ENCODE peak calls at places on chromosomes 5 and 9, in four cellular contexts. X is left ventricle myocardium inferior, P is mesenchymal stem cell, O is ovary. W is an unnamed sample. For H3K36me3, the result is how much of the 10 kb centered on the place peaks cover.

GRCh38 chr5:69217732-69218568 is 16.7 kb upstream of the CDK7 start:
- DNase-seq in O (peak), P (peak), X (peak), W (peak)

GRCh38 chr5:176647870-176648466 is 684 bp downstream of the TSPAN17 start:
- DNase-seq in O (peak), P (peak), X (peak), W (peak)

GRCh38 chr5:56270568-56271392 is 37.6 kb upstream of the ANKRD55 start:
- DNase-seq in O (peak), X (peak), P (peak), W (peak)

GRCh38 chr5:152688561-152689274 is 283.6 kb upstream of the NMUR2 start:
- DNase-seq in O (no peak), P (peak), X (no peak), W (no peak)

GRCh38 chr5:100186181-100186580 is 349.0 kb upstream of the FAM174A start:
- DNase-seq in O (no peak), P (no peak), X (no peak), W (no peak)

GRCh38 chr5:132831095-132831860 is 831 bp upstream of the SHROOM1 start:
- DNase-seq in O (no peak), P (no peak), X (no peak), W (peak)

GRCh38 chr5:179378441-179379271 is 33.4 kb upstream of the ADAMTS2 start:
- DNase-seq in X (no peak), P (peak), O (no peak), W (no peak)

GRCh38 chr9:77964258-77964657 is 67.4 kb downstream of the GNAQ start:
- DNase-seq in X (no peak), P (no peak), O (no peak), W (no peak)

GRCh38 chr5:66560371-66560770 is 35.8 kb upstream of the MAST4 start:
- DNase-seq in O (no peak), X (no peak), P (no peak), W (no peak)

GRCh38 chr5:945691-946541 is 53.2 kb downstream of the TRIP13 start:
- DNase-seq in O (no peak), X (no peak), P (no peak), W (peak)

GRCh38 chr5:171427318-171428167 is 8.1 kb downstream of the FGF18 start:
- DNase-seq in O (no peak), P (no peak), X (peak), W (peak)

GRCh38 chr9:127862075-127863011 is 7.9 kb upstream of the ENG start:
- DNase-seq in X (peak), P (peak), O (peak), W (peak)

GRCh38 chr5:171386861-171387254 is 791 bp upstream of the NPM1 start:
- DNase-seq in X (no peak), O (no peak), P (no peak), W (no peak)

GRCh38 chr5:9332026-9332425 is 213.8 kb downstream of the SEMA5A start:
- DNase-seq in X (no peak), P (no peak), O (no peak), W (no peak)

GRCh38 chr5:57435701-57436134 is 46.9 kb downstream of the ACTBL2 start:
- DNase-seq in X (no peak), P (peak), O (no peak), W (no peak)

GRCh38 chr9:123355761-123356520 is at the start of gene CRB2:
- DNase-seq in P (peak), X (no peak), O (no peak), W (no peak)

GRCh38 chr5:27810458-27810857 is 772.1 kb upstream of the CDH9 start:
- DNase-seq in P (no peak), O (no peak), X (no peak), W (no peak)

GRCh38 chr5:143402464-143403356 is 776 bp downstream of the NR3C1 start:
- DNase-seq in O (peak), P (peak), X (peak), W (peak)

GRCh38 chr5:109907189-109907588 is 217.5 kb downstream of the MAN2A1 start:
- DNase-seq in X (no peak), P (peak), O (no peak), W (no peak)

GRCh38 chr5:135824541-135825041 is 9.9 kb upstream of the SLC25A48 start:
- DNase-seq in X (no peak), O (no peak), P (no peak), W (no peak)

GRCh38 chr5:126888180-126888579 is 111.2 kb downstream of the LMNB1 start:
- DNase-seq in X (no peak), P (no peak), O (no peak), W (no peak)

GRCh38 chr5:65943771-65944170 is 17.4 kb downstream of the ERBIN start:
- DNase-seq in X (no peak), P (no peak), O (no peak), W (no peak)

GRCh38 chr9:130419521-130420035 is 25.2 kb upstream of the ASS1 start:
- DNase-seq in O (no peak), X (no peak), P (no peak), W (no peak)

GRCh38 chr9:12785941-12786340 is 11.1 kb downstream of the LURAP1L start:
- DNase-seq in X (no peak), O (no peak), P (no peak), W (no peak)

GRCh38 chr5:131296213-131296672 is 32.4 kb downstream of the CDC42SE2 start:
- DNase-seq in P (no peak), X (no peak), O (no peak), W (no peak)

GRCh38 chr5:43432486-43433365 is 20.5 kb upstream of the CCL28 start:
- DNase-seq in P (peak), O (no peak), X (peak), W (peak)

DNA sequence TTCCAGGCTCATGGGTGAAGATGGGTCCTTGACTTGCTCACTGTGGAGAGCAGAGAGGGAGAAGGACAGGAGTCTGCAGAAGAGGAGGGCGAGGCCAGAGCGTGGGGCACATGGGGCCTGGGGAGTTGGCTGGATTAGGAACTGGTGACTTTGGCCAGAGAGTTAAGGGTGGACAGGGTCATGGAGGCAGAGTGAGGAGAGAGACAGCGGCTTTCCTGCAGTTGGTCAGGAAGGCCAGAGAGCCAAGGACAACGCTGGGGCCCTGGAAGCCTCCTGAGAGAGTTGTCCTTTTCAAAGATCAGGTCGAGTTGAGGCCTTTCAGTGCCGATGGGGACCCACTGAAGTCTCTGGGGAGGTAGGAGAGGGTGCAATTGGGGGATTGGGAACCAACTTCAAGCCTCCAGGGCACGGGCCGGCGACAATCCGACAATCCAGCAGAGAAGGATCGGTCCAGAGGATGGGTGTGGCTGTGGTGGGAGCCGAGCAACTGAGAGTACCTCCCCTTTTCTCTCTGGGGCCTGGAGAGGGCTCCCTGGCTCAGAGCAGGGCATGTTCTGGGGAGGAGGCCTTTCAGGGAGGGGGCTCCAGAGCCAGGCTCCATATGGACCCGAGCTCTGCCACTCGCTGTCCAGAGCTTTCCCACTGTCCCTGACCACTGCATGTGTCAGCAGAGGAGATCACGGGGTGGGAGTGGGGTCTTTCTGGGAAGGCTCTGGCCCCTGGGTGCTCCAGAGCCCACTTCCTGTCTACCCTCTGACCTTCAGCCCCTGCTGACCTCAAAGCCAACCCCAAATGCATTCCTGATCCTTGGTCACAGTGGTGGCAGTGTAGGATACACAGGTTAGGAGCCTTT is 7.5 kb upstream of the PHYHD1 start:
- DNase-seq in X (no peak), O (no peak), P (no peak), W (no peak)
- H3K36me3 ChIP-seq in X (half or more), O (under half), P (half or more), W (under half)

GRCh38 chr9:98214811-98215210 is 22.4 kb upstream of the CORO2A start:
- DNase-seq in X (no peak), P (no peak), O (no peak), W (no peak)
- H3K36me3 ChIP-seq in X (under half), P (half or more), O (under half), W (under half)

DNA sequence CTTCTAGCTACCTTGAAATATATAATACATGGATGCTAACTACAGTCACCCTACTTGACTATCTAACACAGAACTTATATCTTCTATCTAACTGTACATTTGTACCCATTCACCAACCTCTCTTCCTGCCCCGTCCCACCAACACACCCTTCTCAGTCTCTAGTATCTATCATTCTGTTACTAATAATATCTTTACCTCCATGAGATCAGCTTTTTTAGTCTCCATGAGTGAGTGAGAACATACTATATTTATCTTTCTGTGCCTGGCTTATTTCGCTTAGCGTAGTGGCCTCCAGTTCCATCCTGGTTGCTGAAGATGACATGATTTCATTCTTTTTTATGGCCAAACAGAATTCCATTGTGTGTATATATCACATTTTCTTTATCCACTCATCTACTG is 37.0 kb downstream of the LIFR start:
- DNase-seq in X (no peak), O (no peak), P (no peak), W (no peak)
- H3K36me3 ChIP-seq in X (half or more), O (under half), P (under half), W (under half)

GRCh38 chr5:151186052-151186451 is 28.5 kb upstream of the ANXA6 start:
- DNase-seq in X (no peak), P (no peak), O (no peak), W (no peak)
- H3K36me3 ChIP-seq in X (half or more), P (under half), O (under half), W (under half)

W was measured in Peyer's patch.